ENCODE peak calls at places on chromosomes 16 and 17, in five cellular contexts. H is left ventricle myocardium superior; T is stimulated activated CD4-positive, alpha-beta T cell treated with anti-CD3 and anti-CD28 coated beads, TNF-alpha, amount 100 ng/mL, for 24 hours; U is KG1; B is foreskin keratinocyte. R is an unnamed sample.

GRCh38 chr17:60165223-60165622 is 15.4 kb downstream of the CA4 start:
- DNase-seq in H (no peak), T (no peak), U (no peak), B (no peak), R (no peak)

GRCh38 chr17:35795007-35795870 is at the start of gene MMP28:
- DNase-seq in H (peak; percentile 59), T (peak; percentile 28), U (no peak), B (no peak), R (no peak)

GRCh38 chr17:70408768-70409167 is 239.4 kb downstream of the KCNJ2 start:
- DNase-seq in H (no peak), T (no peak), U (no peak), B (no peak), R (no peak)

GRCh38 chr16:9503251-9503986 is 412.0 kb downstream of the HAPSTR1 start:
- DNase-seq in H (no peak), T (no peak), U (no peak), B (no peak), R (no peak)

GRCh38 chr16:88941051-88941932 is 35.7 kb downstream of the CBFA2T3 start:
- DNase-seq in H (peak; percentile 73), T (no peak), U (no peak), B (no peak), R (no peak)

GRCh38 chr17:38325221-38325851 is 18.4 kb downstream of the GPR179 start:
- DNase-seq in H (no peak), T (no peak), U (no peak), B (no peak), R (no peak)

GRCh38 chr16:609984-610383 is 20.1 kb downstream of the RAB40C start:
- DNase-seq in H (no peak), T (no peak), U (no peak), B (no peak), R (no peak)

GRCh38 chr17:35390663-35391062 is 17.2 kb upstream of the SLFN11 start:
- DNase-seq in H (no peak), T (no peak), U (peak; percentile 31), B (no peak), R (no peak)

GRCh38 chr16:14641877-14642276 is 9.1 kb downstream of the BFAR start:
- DNase-seq in H (no peak), T (no peak), U (no peak), B (no peak), R (no peak)

GRCh38 chr17:15411556-15412198 is 55.7 kb downstream of the CDRT4 start:
- DNase-seq in H (peak; percentile 55), T (no peak), U (no peak), B (no peak), R (no peak)

GRCh38 chr16:89410322-89410721 is 80.0 kb downstream of the ANKRD11 start:
- DNase-seq in H (no peak), T (no peak), U (no peak), B (no peak), R (no peak)

GRCh38 chr17:17567631-17568030 is 23.9 kb downstream of the PEMT start:
- DNase-seq in H (peak; percentile 87), T (no peak), U (no peak), B (no peak), R (no peak)

GRCh38 chr16:10895053-10895946 is 18.3 kb downstream of the CIITA start:
- DNase-seq in H (peak; percentile 76), T (no peak), U (no peak), B (no peak), R (no peak)

GRCh38 chr16:47876494-47876893 is 279.3 kb downstream of the ABCC12 start:
- DNase-seq in H (no peak), T (no peak), U (no peak), B (no peak), R (no peak)

GRCh38 chr17:31753011-31753410 is 106.0 kb downstream of the COPRS start:
- DNase-seq in H (no peak), T (no peak), U (no peak), B (no peak), R (no peak)

GRCh38 chr16:77037696-77038347 is 153.2 kb upstream of the MON1B start:
- DNase-seq in H (no peak), T (no peak), U (peak; percentile 7), B (no peak), R (no peak)

GRCh38 chr17:2892305-2892971 is 96.2 kb downstream of the RAP1GAP2 start:
- DNase-seq in H (no peak), T (no peak), U (no peak), B (peak; percentile 96), R (no peak)

GRCh38 chr17:41959336-41960095 is 7.1 kb upstream of the CNP start:
- DNase-seq in H (no peak), T (no peak), U (no peak), B (no peak), R (no peak)

GRCh38 chr16:82641336-82641984 is 14.7 kb downstream of the CDH13 start:
- DNase-seq in H (no peak), T (no peak), U (no peak), B (no peak), R (peak; percentile 26)

GRCh38 chr16:75380870-75381269 is 52.4 kb downstream of the CFDP1 start:
- DNase-seq in H (no peak), T (no peak), U (no peak), B (no peak), R (no peak)

GRCh38 chr16:3780570-3780969 is 63.2 kb upstream of the TRAP1 start:
- DNase-seq in H (no peak), T (no peak), U (no peak), B (no peak), R (no peak)

GRCh38 chr16:2156025-2156848 is 655 bp downstream of the TRAF7 start:
- DNase-seq in H (no peak), T (no peak), U (no peak), B (peak; percentile 63), R (no peak)

GRCh38 chr17:8628609-8629169 is 1.8 kb downstream of the MYH10 start:
- DNase-seq in H (no peak), T (no peak), U (no peak), B (no peak), R (no peak)

GRCh38 chr16:51410125-51410524 is 259.1 kb upstream of the SALL1 start:
- DNase-seq in H (no peak), T (no peak), U (no peak), B (no peak), R (no peak)

GRCh38 chr16:19295393-19295792 is 9.9 kb downstream of the CLEC19A start:
- DNase-seq in H (no peak), T (no peak), U (no peak), B (no peak), R (no peak)

GRCh38 chr16:50282010-50282538 is 15.7 kb downstream of the ADCY7 start:
- DNase-seq in H (peak; percentile 79), T (no peak), U (peak; percentile 92), B (no peak), R (peak; percentile 80)

GRCh38 chr16:4322121-4323035 is 6.5 kb downstream of the GLIS2 start:
- DNase-seq in H (no peak), T (no peak), U (no peak), B (no peak), R (no peak)

GRCh38 chr17:83154311-83155127 is 75.1 kb downstream of the METRNL start:
- DNase-seq in H (no peak), T (no peak), U (no peak), B (no peak), R (no peak)

GRCh38 chr17:10196936-10197335 is 1.5 kb downstream of the GAS7 start:
- DNase-seq in H (no peak), T (no peak), U (no peak), B (no peak), R (no peak)

GRCh38 chr17:47882247-47882646 is 13.8 kb upstream of the SP2 start:
- DNase-seq in H (no peak), T (no peak), U (no peak), B (no peak), R (no peak)

GRCh38 chr16:67052399-67052798 is 23.4 kb downstream of the CBFB start:
- DNase-seq in H (no peak), T (no peak), U (no peak), B (no peak), R (no peak)

GRCh38 chr16:14358697-14359305 is 271.3 kb downstream of the PARN start:
- DNase-seq in H (peak; percentile 55), T (no peak), U (no peak), B (peak; percentile 92), R (no peak)

GRCh38 chr16:86517652-86518258 is 7.4 kb downstream of the FOXF1 start:
- DNase-seq in H (peak; percentile 72), T (no peak), U (no peak), B (no peak), R (no peak)

GRCh38 chr17:44005865-44006580 is 1.6 kb downstream of the NAGS start:
- DNase-seq in H (peak; percentile 56), T (no peak), U (no peak), B (no peak), R (peak; percentile 43)

GRCh38 chr17:73430165-73430680 is 118.4 kb upstream of the CDC42EP4 start:
- DNase-seq in H (peak; percentile 15), T (no peak), U (no peak), B (no peak), R (no peak)

GRCh38 chr16:29927523-29927905 is 1.5 kb upstream of the KCTD13 start:
- DNase-seq in H (no peak), T (no peak), U (no peak), B (no peak), R (no peak)

GRCh38 chr17:35766903-35767510 is 6.3 kb downstream of the C17orf50 start:
- DNase-seq in H (no peak), T (no peak), U (no peak), B (no peak), R (peak; percentile 46)

GRCh38 chr17:30476726-30477082 is 504 bp upstream of the GOSR1 start:
- DNase-seq in H (no peak), T (no peak), U (peak; percentile 81), B (no peak), R (no peak)

GRCh38 chr17:37361543-37361942 is 14.2 kb upstream of the C17orf78 start:
- DNase-seq in H (no peak), T (no peak), U (no peak), B (peak; percentile 96), R (no peak)

R was measured in CD4-positive, CD25-positive, alpha-beta regulatory T cell.